ENCODE peak calls at places on chromosome 4, in six cellular contexts. B is HepG2, S is SK-N-SH, H is GM12891, M is K562, J is GM12878. U is an unnamed sample.

GRCh38 chr4:6227412-6228157 is 27.2 kb upstream of the JAKMIP1 start:
- DNase-seq in M (no peak), S (no peak), B (no peak), H (no peak), J (no peak), U (no peak)

GRCh38 chr4:122668241-122668640 is 47.4 kb upstream of the IL21 start:
- DNase-seq in J (no peak), M (no peak), S (no peak), B (no peak), H (no peak), U (no peak)

GRCh38 chr4:166535865-166536264 is 662.8 kb downstream of the TLL1 start:
- DNase-seq in M (no peak), B (no peak), S (no peak), H (no peak), J (no peak), U (no peak)

GRCh38 chr4:6047130-6047673 is 29.0 kb upstream of the C4orf50 start:
- DNase-seq in S (no peak), M (no peak), J (no peak), H (no peak), B (no peak), U (no peak)

GRCh38 chr4:176780995-176781738 is 11.6 kb downstream of the VEGFC start:
- DNase-seq in B (no peak), H (no peak), S (no peak), M (no peak), J (no peak), U (no peak)

GRCh38 chr4:159103406-159104131 is 690 bp downstream of the RAPGEF2 start:
- DNase-seq in J (no peak), M (peak; percentile 60), H (peak; percentile 28), S (peak; percentile 82), B (no peak), U (peak; percentile 34)

GRCh38 chr4:48669086-48669485 is 111.0 kb downstream of the FRYL start:
- DNase-seq in J (no peak), B (no peak), M (no peak), H (no peak), S (no peak), U (no peak)

GRCh38 chr4:10164877-10165283 is 48.3 kb upstream of the WDR1 start:
- DNase-seq in S (peak; percentile 55), H (no peak), J (no peak), M (peak; percentile 68), B (peak; percentile 14), U (no peak)

GRCh38 chr4:87211249-87211952 is 9.0 kb downstream of the KLHL8 start:
- DNase-seq in B (no peak), M (no peak), H (no peak), S (no peak), J (no peak), U (no peak)

GRCh38 chr4:98446499-98447375 is 185.6 kb downstream of the RAP1GDS1 start:
- DNase-seq in H (no peak), S (no peak), B (no peak), J (peak; percentile 61), M (no peak), U (no peak)

GRCh38 chr4:5878359-5878758 is 14.5 kb downstream of the CRMP1 start:
- DNase-seq in J (no peak), H (no peak), B (no peak), M (no peak), S (no peak), U (no peak)

GRCh38 chr4:154590329-154591006 is at the start of gene FGA:
- DNase-seq in B (peak; percentile 99), H (no peak), S (no peak), M (no peak), J (no peak), U (no peak)

DNA sequence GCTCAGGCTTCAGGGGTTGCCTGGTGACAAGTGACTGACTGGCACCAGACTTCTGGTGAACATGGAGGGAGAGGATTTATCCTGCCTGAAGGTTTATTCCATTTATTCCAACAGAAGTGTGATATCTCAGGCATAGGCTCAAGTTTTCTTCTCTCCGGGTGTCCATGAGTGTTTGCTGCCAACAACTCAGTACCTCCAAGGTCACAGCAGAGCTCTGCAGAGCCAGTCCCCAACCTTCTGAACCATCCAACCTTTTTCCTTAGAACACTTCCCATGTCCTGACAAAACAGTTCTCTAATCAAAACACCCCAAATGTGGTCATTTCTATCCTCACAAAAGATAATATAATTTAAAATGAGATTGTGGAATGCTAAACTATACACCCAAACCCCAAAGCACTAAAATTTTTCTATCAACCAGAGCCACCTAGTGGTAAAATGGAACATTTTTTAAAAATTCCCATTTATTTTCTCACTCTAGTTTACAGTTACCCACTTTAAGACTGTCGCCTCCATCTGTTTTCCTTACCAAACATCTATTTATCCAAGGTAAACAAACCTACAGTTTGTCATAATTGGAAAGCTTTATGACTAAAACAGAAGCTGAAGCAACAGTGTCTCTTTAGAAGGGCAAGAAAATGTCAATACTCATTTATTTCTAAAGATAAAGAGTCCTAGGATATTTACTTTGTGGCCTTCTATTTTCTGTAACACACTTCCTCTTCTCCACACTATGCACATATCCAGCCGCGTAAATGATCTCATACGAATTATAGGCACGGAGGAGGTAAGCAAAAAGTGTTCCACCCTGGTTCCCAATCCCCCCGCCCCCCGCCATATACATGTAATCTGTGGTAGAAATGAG is 39.5 kb downstream of the TMEM154 start:
- DNase-seq in B (no peak), M (peak; percentile 42), S (peak; percentile 42), J (no peak), H (no peak), U (no peak)
- TF ChIP-seq TAF1 in B (no peak), M (no peak), S (no peak), J (no peak), H (no peak), U (no peak)

GRCh38 chr4:138512766-138513165 is 270.6 kb upstream of the SLC7A11 start:
- DNase-seq in M (no peak), S (no peak), H (no peak), B (no peak), J (no peak), U (no peak)

GRCh38 chr4:138510053-138510452 is 267.9 kb upstream of the SLC7A11 start:
- DNase-seq in M (no peak), J (no peak), H (no peak), B (no peak), S (no peak), U (no peak)

GRCh38 chr4:138509346-138509745 is 267.2 kb upstream of the SLC7A11 start:
- DNase-seq in M (no peak), J (no peak), H (no peak), S (no peak), B (no peak), U (no peak)

GRCh38 chr4:138501614-138502013 is 259.5 kb upstream of the SLC7A11 start:
- DNase-seq in S (no peak), B (no peak), M (no peak), J (no peak), H (no peak), U (no peak)

DNA sequence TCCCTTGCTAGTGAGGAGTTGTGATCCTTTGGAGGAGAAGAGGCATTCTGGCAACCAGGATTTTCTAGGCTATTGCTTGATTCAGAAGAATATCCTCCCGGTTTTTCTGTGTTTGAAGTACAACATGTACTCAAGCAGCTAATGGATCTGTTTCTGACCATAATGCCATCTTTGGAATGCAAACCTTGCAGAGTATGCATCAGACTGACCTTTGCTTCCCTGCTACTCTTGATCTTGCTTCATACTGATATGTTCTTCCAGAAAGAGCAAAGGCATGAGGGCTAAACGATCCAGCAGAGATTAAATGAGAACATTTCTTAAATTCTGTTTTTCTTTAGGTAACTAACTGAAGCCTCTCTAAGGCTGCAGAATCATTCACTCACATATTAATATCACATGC is 265.4 kb upstream of the SLC7A11 start:
- DNase-seq in M (no peak), J (no peak), B (no peak), H (no peak), S (no peak), U (no peak)
- TF ChIP-seq TAF1 in M (no peak), J (no peak), B (no peak), H (no peak), S (no peak), U (no peak)

DNA sequence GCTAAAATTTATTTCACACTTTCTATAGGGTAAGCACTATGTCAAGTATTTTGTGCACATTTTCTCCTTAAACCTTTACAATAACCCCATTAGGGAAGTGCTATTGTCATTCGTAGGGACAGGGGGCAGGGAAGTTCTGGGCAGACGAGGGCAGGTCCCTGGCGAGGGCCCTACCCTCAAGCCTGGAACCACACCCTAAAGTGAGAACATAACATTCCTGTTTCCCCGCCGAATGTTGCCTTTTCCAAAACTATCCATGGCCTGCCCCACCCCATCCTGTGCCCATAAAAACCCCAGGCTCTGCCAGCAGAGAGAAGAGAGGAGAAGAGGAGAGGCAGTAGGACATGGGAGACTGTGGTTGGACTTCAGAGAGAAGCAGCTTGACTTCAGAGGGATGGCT is 39.8 kb upstream of the CCKAR start:
- DNase-seq in S (no peak), J (no peak), B (no peak), M (no peak), H (no peak), U (no peak)
- TF ChIP-seq TAF1 in S (no peak), J (no peak), B (no peak), M (no peak), H (no peak), U (no peak)

GRCh38 chr4:139553751-139554670 is 2.0 kb downstream of the SETD7 start:
- DNase-seq in M (no peak), J (no peak), H (no peak), B (no peak), S (no peak), U (no peak)

GRCh38 chr4:139552506-139552905 is 3.5 kb downstream of the SETD7 start:
- DNase-seq in B (no peak), M (no peak), H (no peak), S (no peak), J (no peak), U (no peak)

GRCh38 chr4:139547979-139548378 is 8.0 kb downstream of the SETD7 start:
- DNase-seq in M (no peak), S (no peak), J (no peak), H (no peak), B (no peak), U (no peak)

GRCh38 chr4:139552908-139553307 is 3.1 kb downstream of the SETD7 start:
- DNase-seq in B (no peak), M (no peak), J (no peak), H (no peak), S (no peak), U (no peak)

GRCh38 chr4:139550724-139551429 is 5.1 kb downstream of the SETD7 start:
- DNase-seq in B (no peak), J (no peak), S (no peak), H (no peak), M (no peak), U (no peak)
- TF ChIP-seq TAF1 in B (no peak), J (no peak), S (no peak), H (no peak), M (no peak), U (no peak)

GRCh38 chr4:13615162-13615561 is 12.4 kb downstream of the BOD1L1 start:
- DNase-seq in M (no peak), S (no peak), B (no peak), H (no peak), J (no peak), U (no peak)
- TF ChIP-seq TAF1 in M (no peak), S (no peak), B (no peak), H (no peak), J (no peak), U (no peak)

DNA sequence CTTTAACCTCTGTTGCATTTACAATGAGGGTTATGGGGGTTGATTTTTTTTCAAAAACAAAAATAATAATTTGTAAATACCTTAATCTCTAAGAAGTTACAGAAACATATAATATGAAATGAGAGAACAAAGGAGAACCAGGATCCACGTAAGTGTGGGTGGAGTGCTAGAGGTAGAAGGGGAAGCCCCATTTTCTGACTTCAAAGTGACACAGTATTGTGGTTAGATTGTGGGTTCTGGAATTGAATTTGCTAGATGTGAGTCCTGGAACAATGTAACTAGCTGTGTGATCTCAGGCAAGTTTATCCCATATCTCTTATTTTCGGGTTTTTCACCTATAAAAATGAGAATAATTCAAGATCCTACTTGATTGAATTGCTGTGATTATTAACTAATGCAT is 294.8 kb downstream of the CENPC start:
- DNase-seq in M (no peak), H (no peak), B (no peak), S (no peak), J (no peak), U (no peak)
- TF ChIP-seq TAF1 in M (no peak), H (no peak), B (no peak), S (no peak), J (no peak), U (no peak)

U was measured in GM12892.